ENCODE peak calls at places on chromosome 17, in ten cellular contexts. U, C, D, L, M, H, Q, P, S and J are unnamed samples.

GRCh38 chr17:76529224-76529642 is 8.3 kb downstream of the CYGB start:
- DNase-seq in U (peak; percentile 86), C (peak; percentile 78), D (no peak), L (no peak), M (no peak), H (no peak), Q (peak; percentile 70), P (no peak), S (no peak), J (peak; percentile 88)

GRCh38 chr17:56481654-56482053 is 111.8 kb upstream of the NOG start:
- DNase-seq in U (no peak), C (no peak), D (no peak), L (no peak), M (no peak), H (no peak), Q (no peak), P (no peak), S (no peak), J (no peak)

GRCh38 chr17:72205801-72206200 is 85.0 kb downstream of the SOX9 start:
- DNase-seq in U (no peak), C (no peak), D (no peak), L (no peak), M (no peak), H (no peak), Q (no peak), P (no peak), S (no peak), J (no peak)

GRCh38 chr17:45345554-45346254 is 28.9 kb upstream of the MAP3K14 start:
- DNase-seq in U (peak; percentile 24), C (peak; percentile 56), D (no peak), L (no peak), M (no peak), H (no peak), Q (no peak), P (no peak), S (no peak), J (peak; percentile 59)

GRCh38 chr17:32007463-32008298 is 498 bp downstream of the LRRC37B start:
- DNase-seq in U (peak; percentile 67), C (peak; percentile 28), D (peak; percentile 12), L (peak; percentile 67), M (peak; percentile 45), H (no peak), Q (peak; percentile 51), P (peak; percentile 36), S (peak; percentile 42), J (no peak)

GRCh38 chr17:64385187-64386083 is 5.2 kb downstream of the PECAM1 start:
- DNase-seq in U (peak; percentile 82), C (peak; percentile 91), D (no peak), L (no peak), M (peak; percentile 20), H (no peak), Q (no peak), P (no peak), S (no peak), J (peak; percentile 55)

GRCh38 chr17:28937044-28937729 is 14.1 kb downstream of the PHF12 start:
- DNase-seq in U (no peak), C (peak; percentile 55), D (no peak), L (no peak), M (no peak), H (no peak), Q (peak; percentile 94), P (no peak), S (no peak), J (no peak)

GRCh38 chr17:78785663-78786057 is 3.6 kb upstream of the CYTH1 start:
- DNase-seq in U (no peak), C (peak; percentile 26), D (no peak), L (no peak), M (no peak), H (no peak), Q (no peak), P (no peak), S (no peak), J (no peak)

GRCh38 chr17:1905190-1905919 is 75.5 kb downstream of the RPA1 start:
- DNase-seq in U (no peak), C (no peak), D (no peak), L (peak; percentile 73), M (no peak), H (peak; percentile 50), Q (no peak), P (peak; percentile 89), S (peak; percentile 26), J (no peak)

GRCh38 chr17:75087558-75088453 is at the start of gene SLC16A5:
- DNase-seq in U (peak; percentile 66), C (peak; percentile 81), D (peak; percentile 57), L (peak; percentile 92), M (peak; percentile 39), H (peak; percentile 12), Q (no peak), P (no peak), S (peak; percentile 46), J (peak; percentile 68)